ENCODE peak calls at places on chromosomes 11 and 22, in four cellular contexts. T, E, Y and W are unnamed samples.

GRCh38 chr11:43567396-43567975 is 113.1 kb upstream of the HSD17B12 start:
- DNase-seq in Y (peak), E (peak), T (peak), W (no peak)

GRCh38 chr22:41177040-41177625 is 28.0 kb upstream of the L3MBTL2 start:
- DNase-seq in T (no peak), Y (no peak), E (no peak), W (no peak)

GRCh38 chr11:45021692-45022130 is 71.0 kb upstream of the TP53I11 start:
- DNase-seq in T (peak), E (peak), Y (peak), W (no peak)

GRCh38 chr11:47967577-47968230 is 12.7 kb upstream of the PTPRJ start:
- DNase-seq in T (peak), E (no peak), Y (no peak), W (no peak)

GRCh38 chr22:23282089-23282501 is 101.8 kb downstream of the BCR start:
- DNase-seq in Y (no peak), E (no peak), T (peak), W (peak)

GRCh38 chr22:39349506-39349966 is 255 bp upstream of the SYNGR1 start:
- DNase-seq in E (peak), T (no peak), Y (no peak), W (peak)

GRCh38 chr11:8196749-8197148 is 27.9 kb upstream of the RIC3 start:
- DNase-seq in Y (no peak), E (no peak), T (no peak), W (peak)

GRCh38 chr11:76782526-76783293 is 446 bp upstream of the TSKU start:
- DNase-seq in T (peak), E (peak), Y (peak), W (peak)

GRCh38 chr11:91305402-91305801 is 919.2 kb upstream of the FAT3 start:
- DNase-seq in T (no peak), Y (no peak), E (peak), W (no peak)

GRCh38 chr22:30127749-30128166 is 47.5 kb downstream of the HORMAD2 start:
- DNase-seq in Y (peak), T (peak), E (no peak), W (peak)

GRCh38 chr11:87352759-87353707 is 315.3 kb downstream of the TMEM135 start:
- DNase-seq in Y (peak), E (peak), T (peak), W (peak)

GRCh38 chr11:21654091-21654490 is 538.8 kb upstream of the ANO5 start:
- DNase-seq in Y (no peak), E (no peak), T (no peak), W (no peak)

GRCh38 chr22:29718949-29719893 is 582 bp upstream of the CABP7 start:
- DNase-seq in E (no peak), T (no peak), Y (no peak), W (no peak)

GRCh38 chr11:78886616-78887015 is 312.0 kb upstream of the NARS2 start:
- DNase-seq in T (peak), E (no peak), Y (no peak), W (peak)

GRCh38 chr11:74085542-74085892 is 76.6 kb upstream of the UCP3 start:
- DNase-seq in E (no peak), T (peak), Y (no peak), W (no peak)

GRCh38 chr11:101765932-101766331 is 148.9 kb upstream of the CEP126 start:
- DNase-seq in E (no peak), Y (no peak), T (no peak), W (no peak)

GRCh38 chr11:64251986-64252837 is 882 bp downstream of the PLCB3 start:
- DNase-seq in E (peak), Y (no peak), T (peak), W (peak)

GRCh38 chr22:39312410-39312809 is 7.0 kb downstream of the RPL3 start:
- DNase-seq in E (no peak), T (no peak), Y (no peak), W (peak)

GRCh38 chr11:131745405-131745804 is 375.0 kb downstream of the NTM start:
- DNase-seq in E (no peak), T (peak), Y (no peak), W (peak)

GRCh38 chr11:66722745-66723651 is 6.0 kb downstream of the SPTBN2 start:
- DNase-seq in E (no peak), Y (no peak), T (no peak), W (no peak)

GRCh38 chr11:90916706-90917105 is 693.9 kb upstream of the CHORDC1 start:
- DNase-seq in T (no peak), Y (no peak), E (no peak), W (no peak)

GRCh38 chr11:123357990-123358827 is 71.9 kb upstream of the GRAMD1B start:
- DNase-seq in T (peak), Y (peak), E (peak), W (peak)

GRCh38 chr22:21942407-21942895 is 10.2 kb downstream of the PPM1F start:
- DNase-seq in T (peak), Y (peak), E (no peak), W (peak)

GRCh38 chr22:36853407-36854099 is 7.3 kb upstream of the NCF4 start:
- DNase-seq in Y (peak), T (peak), E (peak), W (peak)

GRCh38 chr22:32469799-32470212 is 4.8 kb upstream of the FBXO7 start:
- DNase-seq in E (no peak), T (peak), Y (peak), W (peak)

GRCh38 chr11:86620796-86621575 is 51.4 kb downstream of the ME3 start:
- DNase-seq in E (no peak), Y (no peak), T (peak), W (peak)

GRCh38 chr11:28529540-28530410 is 421.6 kb downstream of the METTL15 start:
- DNase-seq in Y (peak), T (peak), E (peak), W (peak)

GRCh38 chr11:46348986-46349401 is 1.7 kb downstream of the DGKZ start:
- DNase-seq in E (no peak), T (no peak), Y (peak), W (no peak)

GRCh38 chr11:129248618-129249017 is 56.5 kb upstream of the ARHGAP32 start:
- DNase-seq in Y (no peak), T (peak), E (no peak), W (peak)

GRCh38 chr11:11622772-11623531 is 1.1 kb upstream of the GALNT18 start:
- DNase-seq in E (no peak), Y (no peak), T (no peak), W (no peak)

GRCh38 chr11:91513734-91514133 is 710.9 kb upstream of the FAT3 start:
- DNase-seq in T (no peak), E (peak), Y (no peak), W (no peak)

GRCh38 chr11:11806074-11806473 is 35.7 kb upstream of the USP47 start:
- DNase-seq in Y (no peak), E (no peak), T (no peak), W (no peak)

GRCh38 chr11:130489716-130490115 is 41.3 kb downstream of the ADAMTS15 start:
- DNase-seq in E (no peak), Y (no peak), T (no peak), W (no peak)

GRCh38 chr11:47487421-47487820 is 38.5 kb upstream of the RAPSN start:
- DNase-seq in E (no peak), T (no peak), Y (no peak), W (no peak)

GRCh38 chr11:128738942-128739341 is 45.1 kb downstream of the FLI1 start:
- DNase-seq in Y (peak), T (no peak), E (no peak), W (no peak)

GRCh38 chr11:64858467-64859401 is 14.3 kb upstream of the CDC42BPG start:
- DNase-seq in T (no peak), Y (peak), E (no peak), W (no peak)

GRCh38 chr11:124595302-124595701 is 15.9 kb upstream of the PANX3 start:
- DNase-seq in T (no peak), Y (no peak), E (no peak), W (no peak)

GRCh38 chr11:111336582-111337256 is 38.4 kb downstream of the POU2AF3 start:
- DNase-seq in E (peak), T (peak), Y (peak), W (peak)

GRCh38 chr11:118996926-118997626 is 862 bp upstream of the CENATAC start:
- DNase-seq in Y (peak), E (peak), T (peak), W (peak)